ENCODE peak calls at places on chromosomes 6 and 20, in five cellular contexts. M is stimulated activated CD4-positive, alpha-beta T cell treated with anti-CD3 and anti-CD28 coated beads, Interleukin-12 subunit alpha, Interleukin-12 subunit beta, amount 100 ng/mL, for 48 hours; C is RWPE1; F is fibroblast of lung; W is NCI-H1105. V is an unnamed sample.

GRCh38 chr6:103800131-103800670 is 1059.5 kb downstream of the HACE1 start:
- DNase-seq in M (no peak), C (no peak), F (no peak), W (no peak), V (no peak)

GRCh38 chr6:108561742-108562502 is 1.2 kb downstream of the FOXO3 start:
- DNase-seq in M (no peak), C (peak; percentile 22), F (peak; percentile 25), W (peak; percentile 35), V (peak; percentile 86)

GRCh38 chr6:161549977-161550655 is 276.3 kb upstream of the AGPAT4 start:
- DNase-seq in M (no peak), C (peak; percentile 41), F (peak; percentile 6), W (no peak), V (no peak)

GRCh38 chr6:90144396-90144795 is 152.2 kb downstream of the BACH2 start:
- DNase-seq in M (peak; percentile 63), C (no peak), F (no peak), W (no peak), V (no peak)

GRCh38 chr20:17023811-17024210 is 203.0 kb upstream of the PCSK2 start:
- DNase-seq in M (no peak), C (no peak), F (peak; percentile 41), W (no peak), V (peak; percentile 68)

GRCh38 chr20:43894531-43894930 is 20.1 kb upstream of the TOX2 start:
- DNase-seq in M (no peak), C (no peak), F (peak; percentile 31), W (no peak), V (no peak)

GRCh38 chr6:141610741-141611140 is 522.0 kb upstream of the GJE1 start:
- DNase-seq in M (no peak), C (peak; percentile 4), F (peak; percentile 15), W (no peak), V (no peak)

GRCh38 chr6:27518881-27519795 is 46.2 kb upstream of the ZNF184 start:
- DNase-seq in M (peak; percentile 45), C (peak; percentile 66), F (peak; percentile 86), W (peak; percentile 69), V (peak; percentile 82)

GRCh38 chr6:46042355-46042999 is 26.8 kb upstream of the CLIC5 start:
- DNase-seq in M (no peak), C (peak; percentile 36), F (peak; percentile 34), W (peak; percentile 32), V (no peak)

GRCh38 chr6:138004423-138005287 is 102.6 kb downstream of the PERP start:
- DNase-seq in M (no peak), C (peak; percentile 38), F (peak; percentile 16), W (peak; percentile 22), V (no peak)

GRCh38 chr6:12222405-12223366 is 67.5 kb upstream of the EDN1 start:
- DNase-seq in M (no peak), C (no peak), F (peak; percentile 14), W (no peak), V (no peak)

GRCh38 chr6:142485256-142485655 is 183.4 kb downstream of the ADGRG6 start:
- DNase-seq in M (no peak), C (no peak), F (peak; percentile 43), W (no peak), V (no peak)

GRCh38 chr6:99905209-99906106 is 88.6 kb downstream of the MCHR2 start:
- DNase-seq in M (no peak), C (peak; percentile 62), F (peak; percentile 36), W (peak; percentile 65), V (no peak)

GRCh38 chr6:170260686-170261085 is 30.2 kb downstream of the DLL1 start:
- DNase-seq in M (no peak), C (no peak), F (no peak), W (no peak), V (peak; percentile 44)

GRCh38 chr20:59015812-59016711 is 3.2 kb upstream of the TUBB1 start:
- DNase-seq in M (no peak), C (no peak), F (no peak), W (no peak), V (no peak)